ENCODE peak calls at places on chromosomes 6 and 20, in seven cellular contexts. B is CD4-positive, CD25-positive, alpha-beta regulatory T cell; Z is foreskin keratinocyte; S is body of pancreas; A is CD8-positive, alpha-beta T cell; W is mucosa of descending colon; X is A549. L is an unnamed sample.

GRCh38 chr6:163771180-163771579 is 356.7 kb downstream of the QKI start:
- DNase-seq in B (no peak), Z (no peak), S (no peak), A (no peak), W (no peak), X (no peak), L (no peak)

GRCh38 chr20:49768204-49769124 is 44.2 kb upstream of the SLC9A8 start:
- DNase-seq in B (no peak), Z (peak; percentile 80), S (peak; percentile 63), A (peak; percentile 53), W (no peak), X (peak; percentile 98), L (peak; percentile 72)

GRCh38 chr20:41174782-41175181 is 37.4 kb downstream of the PLCG1 start:
- DNase-seq in B (no peak), Z (no peak), S (no peak), A (peak; percentile 43), W (no peak), X (no peak), L (no peak)

GRCh38 chr20:5688431-5688972 is 61.7 kb upstream of the SHLD1 start:
- DNase-seq in B (no peak), Z (no peak), S (no peak), A (no peak), W (peak; percentile 28), X (no peak), L (peak; percentile 76)

GRCh38 chr20:57509665-57510237 is 15.2 kb downstream of the CTCFL start:
- DNase-seq in B (no peak), Z (no peak), S (no peak), A (no peak), W (peak; percentile 69), X (peak; percentile 45), L (no peak)

GRCh38 chr6:7311920-7312615 is 931 bp downstream of the SSR1 start:
- DNase-seq in B (no peak), Z (peak; percentile 15), S (no peak), A (no peak), W (no peak), X (peak; percentile 6), L (no peak)

GRCh38 chr20:12210591-12210990 is 292.9 kb downstream of the BTBD3 start:
- DNase-seq in B (no peak), Z (no peak), S (no peak), A (no peak), W (no peak), X (no peak), L (no peak)

GRCh38 chr6:141467881-141468280 is 664.8 kb upstream of the GJE1 start:
- DNase-seq in B (no peak), Z (no peak), S (no peak), A (no peak), W (no peak), X (no peak), L (no peak)

GRCh38 chr20:2755451-2756055 is 44.9 kb downstream of the CPXM1 start:
- DNase-seq in B (no peak), Z (no peak), S (no peak), A (no peak), W (no peak), X (no peak), L (no peak)

GRCh38 chr20:37992802-37993538 is 40.3 kb downstream of the TTI1 start:
- DNase-seq in B (no peak), Z (peak; percentile 87), S (peak; percentile 17), A (no peak), W (peak; percentile 51), X (peak; percentile 34), L (peak; percentile 51)

GRCh38 chr6:137471951-137472350 is 22.2 kb downstream of the OLIG3 start:
- DNase-seq in B (no peak), Z (no peak), S (peak; percentile 14), A (no peak), W (no peak), X (no peak), L (no peak)

GRCh38 chr6:139189665-139190064 is 54.8 kb downstream of the HECA start:
- DNase-seq in B (no peak), Z (no peak), S (no peak), A (no peak), W (no peak), X (no peak), L (no peak)

GRCh38 chr20:25176184-25176583 is 19.3 kb upstream of the ENTPD6 start:
- DNase-seq in B (no peak), Z (no peak), S (no peak), A (no peak), W (no peak), X (no peak), L (no peak)

GRCh38 chr6:165821754-165822153 is 158.7 kb upstream of the PDE10A start:
- DNase-seq in B (no peak), Z (no peak), S (no peak), A (no peak), W (no peak), X (no peak), L (no peak)

GRCh38 chr6:93413190-93413589 is 6.2 kb downstream of the EPHA7 start:
- DNase-seq in B (no peak), Z (no peak), S (no peak), A (no peak), W (no peak), X (no peak), L (no peak)

GRCh38 chr6:43310137-43310536 is 1.5 kb upstream of the CRIP3 start:
- DNase-seq in B (no peak), Z (no peak), S (no peak), A (no peak), W (no peak), X (no peak), L (no peak)

DNA sequence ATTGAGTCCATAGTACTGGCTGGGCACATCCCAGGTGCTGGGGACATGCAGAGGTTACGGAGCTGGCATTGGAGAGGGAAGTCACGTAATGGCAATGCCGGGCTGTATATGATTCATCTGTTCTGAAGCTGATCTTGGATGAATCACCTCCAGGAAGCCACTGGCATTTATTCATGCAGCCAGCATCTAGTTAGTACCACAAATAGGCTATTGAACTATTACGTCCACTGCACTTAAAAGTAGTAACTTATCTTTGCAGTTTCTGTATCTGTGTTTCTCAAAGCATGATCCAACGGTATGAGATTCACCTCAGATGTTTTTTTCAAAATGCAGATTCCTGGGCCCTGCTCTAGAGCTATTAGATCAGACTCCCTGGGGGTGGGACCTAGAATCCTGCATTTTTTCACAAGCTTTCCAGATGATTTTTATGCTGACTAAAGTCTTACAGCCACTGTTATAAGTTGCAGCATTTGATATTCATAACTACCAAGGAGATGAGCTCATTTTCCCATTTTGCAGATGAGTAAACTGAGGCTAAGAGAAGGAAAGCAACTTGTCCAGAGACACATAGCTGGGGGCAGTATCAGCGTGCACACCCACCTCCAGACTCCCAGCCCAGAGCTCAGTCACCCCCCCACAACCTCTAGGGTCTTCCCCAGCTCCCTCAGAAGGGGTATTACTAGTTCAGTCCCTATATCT is 44.0 kb upstream of the ID1 start:
- DNase-seq in B (no peak), Z (peak; percentile 94), S (no peak), A (no peak), W (no peak), X (peak; percentile 94), L (no peak)
- H3K4me1 ChIP-seq in B (peaks cover 5% of the 10 kb centered on the region), Z (peaks cover 23% of the 10 kb centered on the region), S (no peaks in the 10 kb centered on the region), A (peaks cover 8% of the 10 kb centered on the region), W (no peaks in the 10 kb centered on the region), X (peaks cover 55% of the 10 kb centered on the region), L (peaks cover 8% of the 10 kb centered on the region)

DNA sequence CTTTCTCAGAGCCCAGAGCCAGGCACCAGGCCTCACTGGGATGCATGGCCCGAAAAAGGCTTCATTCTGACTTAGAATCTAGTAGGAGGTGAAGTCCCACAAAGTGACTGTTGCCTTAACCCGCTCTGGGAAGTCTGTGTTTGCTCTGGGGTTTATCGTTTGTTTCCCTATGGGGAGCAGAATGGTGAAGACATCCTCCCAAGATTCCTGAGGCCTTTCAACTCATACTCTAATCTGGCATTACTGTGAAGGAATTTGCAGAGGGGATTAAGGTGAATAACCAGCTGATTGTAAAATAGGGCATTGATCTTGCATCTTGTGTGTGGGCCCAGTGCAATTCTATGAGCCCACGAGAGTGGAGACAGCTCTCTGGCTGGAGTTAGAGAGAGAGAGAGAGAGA is 67.8 kb downstream of the CDH26 start:
- DNase-seq in B (no peak), Z (no peak), S (no peak), A (no peak), W (no peak), X (no peak), L (no peak)
- H3K4me1 ChIP-seq in B (no peaks in the 10 kb centered on the region), Z (no peaks in the 10 kb centered on the region), S (no peaks in the 10 kb centered on the region), A (no peaks in the 10 kb centered on the region), W (no peaks in the 10 kb centered on the region), X (no peaks in the 10 kb centered on the region), L (no peaks in the 10 kb centered on the region)

DNA sequence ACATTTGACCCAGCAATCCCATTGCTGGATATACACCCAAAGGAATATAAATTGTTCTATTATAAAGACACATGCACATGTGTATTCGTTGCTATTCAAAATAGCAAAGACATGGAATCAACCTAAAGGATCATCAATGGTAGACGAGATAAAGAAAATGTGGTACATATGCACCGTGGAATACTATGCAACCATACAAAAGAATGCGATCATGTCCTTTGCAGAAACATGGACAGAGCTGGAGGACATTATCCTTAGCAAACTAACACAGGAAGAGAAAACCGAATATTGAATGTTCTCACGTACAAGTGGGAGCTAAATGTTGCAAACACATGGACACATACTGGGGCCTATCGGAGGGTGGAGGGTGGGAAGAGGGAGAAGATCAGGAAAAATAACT is 340.0 kb downstream of the NRN1 start:
- DNase-seq in B (no peak), Z (no peak), S (no peak), A (no peak), W (no peak), X (no peak), L (no peak)
- H3K4me1 ChIP-seq in B (peaks cover 27% of the 10 kb centered on the region), Z (peaks cover 17% of the 10 kb centered on the region), S (no peaks in the 10 kb centered on the region), A (peaks cover 79% of the 10 kb centered on the region), W (no peaks in the 10 kb centered on the region), X (no peaks in the 10 kb centered on the region), L (no peaks in the 10 kb centered on the region)

GRCh38 chr6:157996918-157997702 is 15.4 kb downstream of the SYNJ2 start:
- DNase-seq in B (no peak), Z (no peak), S (no peak), A (no peak), W (no peak), X (no peak), L (no peak)

GRCh38 chr6:157995458-157995857 is 13.8 kb downstream of the SYNJ2 start:
- DNase-seq in B (no peak), Z (no peak), S (peak; percentile 8), A (no peak), W (no peak), X (no peak), L (peak; percentile 10)

GRCh38 chr6:157996201-157996712 is 14.6 kb downstream of the SYNJ2 start:
- DNase-seq in B (no peak), Z (no peak), S (no peak), A (no peak), W (no peak), X (no peak), L (peak; percentile 13)

GRCh38 chr6:157999100-158000051 is 17.7 kb downstream of the SYNJ2 start:
- DNase-seq in B (no peak), Z (no peak), S (peak; percentile 95), A (no peak), W (no peak), X (no peak), L (peak; percentile 40)

DNA sequence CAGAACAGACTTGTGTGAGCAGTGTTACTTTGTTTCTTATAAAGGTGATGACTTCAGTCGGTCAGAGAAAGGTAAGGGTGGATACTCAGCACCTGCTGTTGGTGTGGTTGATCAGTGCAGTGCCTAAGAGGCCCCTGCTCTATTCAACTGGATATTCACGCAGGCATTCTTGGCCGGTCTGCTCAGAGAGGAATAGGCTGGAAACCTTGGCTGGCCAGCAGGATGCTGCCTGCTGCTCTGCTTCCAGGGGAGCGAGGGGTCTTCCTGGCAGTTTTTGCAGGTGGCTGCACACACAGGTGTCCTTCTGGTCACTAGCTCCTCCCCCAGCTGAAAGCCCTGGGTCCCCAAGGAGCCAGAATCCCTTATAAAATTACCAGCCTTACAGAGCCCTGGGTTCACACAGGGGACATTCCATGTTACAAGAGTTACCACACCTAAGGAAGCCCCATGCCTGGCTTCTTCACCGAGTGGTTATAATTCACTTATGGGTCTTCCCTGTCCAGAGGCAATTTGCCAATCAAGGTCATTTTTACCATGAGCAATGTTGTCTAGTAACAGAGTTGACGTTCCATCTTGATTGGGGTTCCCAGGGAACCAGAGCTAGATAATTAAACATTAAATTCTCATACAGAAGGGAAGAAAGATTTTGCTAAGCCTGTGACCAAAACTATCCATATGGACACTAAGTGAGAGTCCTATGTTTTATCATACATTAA is 16.4 kb downstream of the SYNJ2 start:
- DNase-seq in B (no peak), Z (no peak), S (no peak), A (no peak), W (no peak), X (no peak), L (no peak)
- H3K4me1 ChIP-seq in B (peaks cover 4% of the 10 kb centered on the region), Z (peaks cover 13% of the 10 kb centered on the region), S (peaks cover 54% of the 10 kb centered on the region), A (peaks cover 11% of the 10 kb centered on the region), W (peaks cover 28% of the 10 kb centered on the region), X (peaks cover 42% of the 10 kb centered on the region), L (no peaks in the 10 kb centered on the region)